ENCODE peak calls at places on chromosomes 5 and 9, in six cellular contexts. L, C, V, N, P and Q are unnamed samples.

GRCh38 chr5:41517909-41518308 is 7.5 kb upstream of the PLCXD3 start:
- DNase-seq in P (no peak), L (no peak), V (no peak), N (no peak), C (no peak), Q (no peak)

GRCh38 chr5:139774980-139775654 is 20.5 kb upstream of the PSD2 start:
- DNase-seq in P (peak), N (peak), C (no peak), V (peak), L (peak), Q (peak)

GRCh38 chr5:104297076-104297475 is 734.5 kb upstream of the NUDT12 start:
- DNase-seq in N (no peak), V (no peak), L (no peak), P (no peak), C (no peak), Q (no peak)

GRCh38 chr9:108212179-108212578 is 643.6 kb downstream of the ACTL7B start:
- DNase-seq in P (peak), L (no peak), N (no peak), C (no peak), V (no peak), Q (no peak)

GRCh38 chr5:96247097-96247675 is 185.9 kb downstream of the PCSK1 start:
- DNase-seq in L (no peak), C (no peak), P (no peak), N (no peak), V (no peak), Q (no peak)

GRCh38 chr9:76013797-76014196 is 123.3 kb downstream of the PCSK5 start:
- DNase-seq in L (no peak), C (no peak), N (no peak), P (no peak), V (no peak), Q (no peak)

GRCh38 chr5:117732264-117732663 is 1157.6 kb upstream of the SEMA6A start:
- DNase-seq in P (no peak), C (no peak), L (no peak), N (no peak), V (no peak), Q (no peak)

GRCh38 chr5:115894342-115894741 is 52.6 kb downstream of the AP3S1 start:
- DNase-seq in P (no peak), V (no peak), L (no peak), C (no peak), N (no peak), Q (no peak)

GRCh38 chr5:59599729-59600128 is 293.8 kb downstream of the PDE4D start:
- DNase-seq in C (no peak), V (no peak), L (no peak), N (no peak), P (no peak), Q (no peak)

GRCh38 chr9:70571247-70571646 is 156.8 kb upstream of the KLF9 start:
- DNase-seq in P (no peak), C (no peak), V (no peak), N (peak), L (no peak), Q (no peak)

GRCh38 chr9:4970970-4971641 is 14.0 kb upstream of the JAK2 start:
- DNase-seq in P (no peak), C (peak), N (no peak), L (peak), V (no peak), Q (no peak)

GRCh38 chr5:73186976-73187375 is 14.0 kb downstream of the TMEM174 start:
- DNase-seq in V (no peak), L (no peak), C (no peak), N (no peak), P (no peak), Q (no peak)

GRCh38 chr9:73167614-73168013 is 15.9 kb downstream of the ANXA1 start:
- DNase-seq in N (no peak), P (no peak), V (no peak), L (no peak), C (no peak), Q (no peak)

GRCh38 chr9:73158723-73159122 is 7.1 kb downstream of the ANXA1 start:
- DNase-seq in C (no peak), N (no peak), L (no peak), P (no peak), V (no peak), Q (no peak)

GRCh38 chr9:73165911-73166310 is 14.2 kb downstream of the ANXA1 start:
- DNase-seq in C (no peak), V (no peak), N (no peak), P (no peak), L (no peak), Q (no peak)

GRCh38 chr9:73166453-73166852 is 14.8 kb downstream of the ANXA1 start:
- DNase-seq in L (no peak), C (no peak), P (no peak), V (no peak), N (no peak), Q (no peak)

GRCh38 chr9:73162987-73163763 is 11.5 kb downstream of the ANXA1 start:
- DNase-seq in P (no peak), C (no peak), L (no peak), V (no peak), N (no peak), Q (no peak)
- TF ChIP-seq TAF1 in P (no peak), C (no peak), L (no peak), V (no peak), N (no peak), Q (no peak)

GRCh38 chr5:57503433-57503832 is 20.8 kb upstream of the ACTBL2 start:
- DNase-seq in P (no peak), L (no peak), N (no peak), V (no peak), C (no peak), Q (no peak)

GRCh38 chr5:57497733-57498132 is 15.1 kb upstream of the ACTBL2 start:
- DNase-seq in L (no peak), P (no peak), V (no peak), C (no peak), N (no peak), Q (no peak)

GRCh38 chr5:57495688-57496087 is 13.1 kb upstream of the ACTBL2 start:
- DNase-seq in C (no peak), N (no peak), P (no peak), L (no peak), V (no peak), Q (no peak)

GRCh38 chr5:57501414-57502321 is 19.1 kb upstream of the ACTBL2 start:
- DNase-seq in L (no peak), P (no peak), C (no peak), V (no peak), N (no peak), Q (no peak)

GRCh38 chr5:57499262-57500050 is 16.8 kb upstream of the ACTBL2 start:
- DNase-seq in N (peak), P (peak), L (no peak), C (peak), V (no peak), Q (peak)
- TF ChIP-seq TAF1 in N (no peak), P (no peak), L (no peak), C (no peak), V (no peak), Q (no peak)

DNA sequence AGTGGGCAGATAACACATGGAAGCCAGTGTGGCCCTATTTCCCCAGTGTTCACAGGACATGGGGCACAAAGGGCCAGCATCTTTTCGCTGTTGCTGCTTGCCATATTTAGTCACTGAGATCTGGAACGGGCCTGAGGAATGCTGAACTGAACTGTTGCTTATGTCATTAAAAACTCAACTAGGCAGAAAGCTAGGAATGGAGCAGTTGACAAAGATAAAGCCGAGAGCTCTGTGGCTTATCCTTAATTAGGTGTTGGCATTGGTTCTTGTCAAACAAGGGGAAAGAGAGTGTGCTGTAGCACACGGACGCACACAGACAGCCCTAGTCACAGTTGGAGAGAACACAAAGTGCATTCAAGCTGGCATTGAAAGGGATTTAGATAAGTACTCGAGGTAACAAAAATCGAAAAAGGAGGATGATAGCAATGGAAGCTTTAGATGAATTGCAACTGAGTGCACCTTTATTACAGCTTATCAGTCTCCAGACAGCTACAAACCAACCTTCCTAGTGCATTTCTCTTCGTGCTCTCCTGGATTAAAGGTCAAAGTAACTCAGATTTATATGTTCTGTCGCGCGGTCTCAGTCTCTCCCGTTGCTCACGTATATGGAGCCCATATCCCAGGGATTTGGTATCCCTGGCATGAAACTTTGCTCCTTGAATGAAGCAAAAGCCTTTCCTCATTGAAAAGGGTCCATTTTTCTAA is 450.2 kb upstream of the ZNF608 start:
- DNase-seq in P (no peak), L (no peak), C (no peak), V (no peak), N (no peak), Q (no peak)
- TF ChIP-seq TAF1 in P (no peak), L (no peak), C (no peak), V (no peak), N (no peak), Q (no peak)

GRCh38 chr5:157820593-157821252 is 38.2 kb downstream of the CLINT1 start:
- DNase-seq in V (no peak), C (no peak), P (peak), N (peak), L (no peak), Q (no peak)

GRCh38 chr5:157819502-157820125 is 39.3 kb downstream of the CLINT1 start:
- DNase-seq in V (no peak), L (no peak), P (no peak), N (peak), C (no peak), Q (no peak)

GRCh38 chr5:157818368-157818767 is 40.6 kb downstream of the CLINT1 start:
- DNase-seq in P (no peak), N (no peak), C (no peak), L (no peak), V (no peak), Q (no peak)

GRCh38 chr5:157816682-157817268 is 42.2 kb downstream of the CLINT1 start:
- DNase-seq in V (no peak), N (no peak), P (no peak), L (no peak), C (no peak), Q (no peak)

GRCh38 chr5:157817928-157818327 is 41.0 kb downstream of the CLINT1 start:
- DNase-seq in L (no peak), C (no peak), P (no peak), N (no peak), V (no peak), Q (no peak)
- TF ChIP-seq TAF1 in L (no peak), C (no peak), P (no peak), N (no peak), V (no peak), Q (no peak)

GRCh38 chr9:93094294-93095204 is 1.5 kb upstream of the CARD19 start:
- DNase-seq in P (no peak), V (no peak), N (no peak), L (peak), C (no peak), Q (no peak)

GRCh38 chr9:93097496-93098205 is 1.6 kb downstream of the CARD19 start:
- DNase-seq in N (no peak), V (no peak), P (no peak), L (no peak), C (no peak), Q (no peak)

GRCh38 chr9:93095205-93096130 is 549 bp upstream of the CARD19 start:
- DNase-seq in N (peak), V (peak), P (peak), L (peak), C (peak), Q (peak)

GRCh38 chr9:93096811-93097382 is 880 bp downstream of the CARD19 start:
- DNase-seq in N (no peak), V (no peak), C (no peak), L (no peak), P (no peak), Q (no peak)

GRCh38 chr9:93096131-93096802 is at the start of gene CARD19:
- DNase-seq in L (peak), C (no peak), N (no peak), V (peak), P (no peak), Q (no peak)
- TF ChIP-seq TAF1 in L (no peak), C (peak), N (no peak), V (no peak), P (no peak), Q (no peak)

GRCh38 chr5:177523711-177524538 is 7.2 kb upstream of the DDX41 start:
- DNase-seq in C (no peak), V (no peak), N (no peak), L (no peak), P (no peak), Q (no peak)
- TF ChIP-seq TAF1 in C (no peak), V (no peak), N (no peak), L (no peak), P (no peak), Q (no peak)